ENCODE peak calls at places on chromosomes 13 and 19, in six cellular contexts. G is neural progenitor cell, R is heart left ventricle, K is fibroblast of pulmonary artery, D is AG10803, A is lower lobe of right lung. J is an unnamed sample.

GRCh38 chr13:111387945-111388600 is 67.6 kb downstream of the TEX29 start:
- DNase-seq in G (no peak), R (no peak), K (no peak), D (no peak), A (no peak), J (no peak)

GRCh38 chr19:29810504-29810871 is 1.3 kb upstream of the CCNE1 start:
- DNase-seq in G (no peak), R (peak), K (no peak), D (peak), A (peak), J (no peak)

GRCh38 chr19:31378404-31378803 is 29.2 kb upstream of the TSHZ3 start:
- DNase-seq in G (no peak), R (peak), K (peak), D (peak), A (no peak), J (no peak)

GRCh38 chr19:4066682-4067395 is at the start of gene ZBTB7A:
- DNase-seq in G (peak), R (peak), K (peak), D (peak), A (peak), J (peak)

GRCh38 chr13:100044936-100045335 is 44.0 kb upstream of the PCCA start:
- DNase-seq in G (no peak), R (no peak), K (no peak), D (no peak), A (no peak), J (no peak)

GRCh38 chr19:33311326-33311682 is 9.0 kb upstream of the CEBPA start:
- DNase-seq in G (no peak), R (no peak), K (no peak), D (no peak), A (peak), J (peak)

GRCh38 chr19:8655340-8655709 is 24.9 kb downstream of the NFILZ start:
- DNase-seq in G (no peak), R (no peak), K (no peak), D (no peak), A (no peak), J (no peak)

GRCh38 chr13:98129059-98129741 is 13.7 kb upstream of the FARP1 start:
- DNase-seq in G (no peak), R (no peak), K (peak), D (peak), A (no peak), J (no peak)

GRCh38 chr13:98853791-98854191 is 101.3 kb upstream of the SLC15A1 start:
- DNase-seq in G (no peak), R (no peak), K (peak), D (peak), A (no peak), J (no peak)

GRCh38 chr13:48813518-48813917 is 159.8 kb downstream of the CYSLTR2 start:
- DNase-seq in G (no peak), R (no peak), K (no peak), D (no peak), A (no peak), J (no peak)

GRCh38 chr19:15072930-15073647 is 8.9 kb upstream of the OR1I1 start:
- DNase-seq in G (peak), R (no peak), K (no peak), D (no peak), A (no peak), J (no peak)

GRCh38 chr13:97307544-97307881 is 85.4 kb downstream of the MBNL2 start:
- DNase-seq in G (no peak), R (no peak), K (no peak), D (no peak), A (no peak), J (no peak)

GRCh38 chr13:57286511-57287098 is 119.6 kb downstream of the PRR20E start:
- DNase-seq in G (peak), R (no peak), K (no peak), D (no peak), A (peak), J (peak)

GRCh38 chr19:18468517-18468916 is 30.6 kb upstream of the ISYNA1 start:
- DNase-seq in G (no peak), R (no peak), K (no peak), D (no peak), A (no peak), J (peak)

GRCh38 chr13:90414691-90415596 is 932.5 kb upstream of the MIR17HG start:
- DNase-seq in G (no peak), R (no peak), K (peak), D (peak), A (no peak), J (no peak)

DNA sequence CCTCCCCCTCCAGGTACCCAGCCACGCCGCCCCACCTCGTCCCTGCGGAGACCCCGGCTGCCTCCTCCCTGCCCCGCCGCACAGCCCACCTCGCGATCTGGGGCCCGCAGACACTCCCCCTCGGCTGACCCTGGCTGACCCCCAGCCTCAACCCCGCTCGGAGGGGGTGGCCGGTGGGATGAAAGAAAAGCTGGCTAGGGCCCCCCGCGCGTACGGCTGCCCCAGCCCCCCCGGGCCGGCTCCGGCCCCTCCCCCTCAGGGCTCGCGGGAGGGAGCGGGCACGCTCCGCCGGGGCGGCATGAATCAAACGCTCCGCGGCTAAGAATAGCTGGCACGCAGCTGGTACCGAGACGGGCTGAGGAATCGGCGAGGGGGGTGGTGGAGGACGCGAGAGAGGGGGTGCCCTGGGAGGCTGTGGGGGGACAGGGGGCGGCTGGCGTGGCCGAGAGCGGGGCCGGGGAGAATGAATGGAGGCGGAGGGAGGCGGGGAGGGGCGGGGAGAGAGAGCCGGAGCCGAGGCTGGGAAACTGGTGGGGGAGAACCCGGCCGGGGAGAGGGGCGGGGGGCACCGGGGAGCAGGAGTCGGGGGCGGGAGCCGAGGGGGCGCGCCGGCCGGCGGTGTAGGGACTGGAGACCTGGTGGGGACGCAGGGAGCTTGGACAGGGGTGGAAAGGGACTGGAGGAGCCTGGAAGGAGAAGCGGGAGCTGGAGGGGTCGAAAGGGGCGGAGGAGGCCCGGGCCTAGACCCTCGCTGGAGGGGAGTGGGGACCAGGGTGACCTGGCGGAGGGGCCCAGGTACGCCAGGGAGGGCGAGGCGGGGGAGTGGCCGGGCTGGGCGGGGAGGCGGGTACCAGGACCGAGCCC is 1.1 kb downstream of the SHANK1 start:
- DNase-seq in G (peak), R (no peak), K (no peak), D (no peak), A (no peak), J (no peak)
- H3K4me3 ChIP-seq in G (peak), R (peak), K (peak), D (peak), A (peak), J (no peak)

GRCh38 chr13:23506821-23507210 is 63.4 kb upstream of the TNFRSF19 start:
- DNase-seq in G (no peak), R (peak), K (peak), D (peak), A (no peak), J (no peak)

GRCh38 chr13:23512762-23513395 is 57.3 kb upstream of the TNFRSF19 start:
- DNase-seq in G (no peak), R (no peak), K (no peak), D (no peak), A (no peak), J (no peak)

GRCh38 chr13:23510979-23511735 is 59.1 kb upstream of the TNFRSF19 start:
- DNase-seq in G (peak), R (peak), K (peak), D (no peak), A (no peak), J (no peak)

GRCh38 chr13:23510544-23510916 is 59.7 kb upstream of the TNFRSF19 start:
- DNase-seq in G (no peak), R (no peak), K (peak), D (peak), A (no peak), J (no peak)

DNA sequence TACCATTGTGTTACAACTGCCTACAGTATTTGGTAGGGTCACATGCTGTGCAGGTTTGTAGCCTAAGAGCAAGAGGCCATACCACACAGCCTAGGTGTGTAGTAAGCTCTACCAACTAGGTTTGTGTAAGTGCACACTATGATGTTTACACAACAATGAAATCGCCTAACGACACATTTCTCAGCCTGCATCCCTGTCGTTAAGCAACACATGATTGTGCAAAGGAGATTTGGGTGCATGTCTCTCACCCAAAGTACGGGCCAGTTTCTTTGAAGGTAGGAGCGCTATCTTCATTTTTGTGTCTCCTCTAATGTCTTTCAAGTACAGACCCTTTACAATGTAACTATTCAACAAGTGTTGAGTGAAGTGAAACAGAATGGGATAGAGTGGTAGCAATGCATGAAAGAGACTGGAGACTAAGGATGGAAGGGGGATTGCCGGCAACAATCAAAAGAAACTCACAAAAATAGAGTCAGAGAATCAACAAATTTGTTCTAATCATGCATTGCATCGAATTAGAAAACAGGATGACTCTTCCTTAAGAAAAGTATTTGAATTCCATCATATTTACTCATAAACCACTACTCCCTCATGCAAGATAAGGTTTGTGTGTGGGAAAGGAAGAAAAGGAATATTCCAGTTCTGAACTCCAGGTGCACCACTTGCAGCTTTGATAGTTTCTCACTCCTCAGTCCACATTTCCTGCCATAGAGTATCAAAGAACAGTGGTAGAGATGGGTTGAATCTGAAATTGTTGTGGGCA is 60.2 kb upstream of the TNFRSF19 start:
- DNase-seq in G (no peak), R (no peak), K (peak), D (peak), A (no peak), J (no peak)
- TF ChIP-seq CTCF in G (no peak), R (no peak), K (no peak), D (no peak), A (no peak), J (no peak)

DNA sequence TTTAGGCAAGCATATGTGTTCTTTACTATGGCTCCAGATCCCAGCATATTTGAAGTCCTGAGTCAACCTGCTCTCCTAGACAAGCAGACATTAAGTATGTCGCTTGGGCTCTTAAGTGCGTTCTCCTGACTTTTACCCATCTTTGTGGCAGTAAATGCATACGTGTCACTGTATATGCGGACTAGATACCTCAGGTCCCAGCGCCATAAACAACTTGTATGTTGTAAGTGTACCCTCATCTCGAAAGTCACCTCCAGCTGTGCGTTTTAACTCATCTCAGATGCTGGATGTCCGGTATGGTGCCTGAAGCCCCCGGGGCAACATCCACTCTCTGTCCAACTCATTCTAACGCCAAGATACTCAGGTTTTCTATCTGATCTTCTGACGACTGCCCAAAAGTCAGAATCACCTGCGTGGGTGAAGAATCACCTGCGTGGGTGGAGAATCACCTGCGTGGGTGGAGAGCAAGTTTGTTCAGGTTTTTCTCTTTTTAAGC is 1.7 kb downstream of the PTOV1 start:
- DNase-seq in G (no peak), R (no peak), K (no peak), D (no peak), A (no peak), J (no peak)
- H3K4me3 ChIP-seq in G (peak), R (peak), K (peak), D (peak), A (peak), J (peak)

DNA sequence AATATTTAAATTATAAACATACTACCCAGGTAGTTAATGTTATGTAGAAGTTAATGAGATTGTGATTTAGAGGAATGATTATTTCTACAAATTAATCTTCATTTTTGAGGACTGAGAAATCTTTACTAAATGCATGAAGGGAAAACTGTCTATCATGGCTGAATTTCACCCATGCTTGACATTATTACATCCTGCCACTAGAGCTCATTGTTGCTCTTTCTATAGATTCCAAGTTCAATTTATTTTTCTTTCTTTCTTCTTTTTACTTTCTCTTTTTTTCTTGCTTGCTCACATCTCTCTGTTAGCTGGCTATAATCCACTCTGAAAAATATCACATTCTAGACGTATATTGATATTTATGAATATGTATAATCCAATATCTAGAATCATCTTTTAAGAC is 505.0 kb upstream of the KLHL1 start:
- DNase-seq in G (no peak), R (no peak), K (peak), D (no peak), A (no peak), J (no peak)
- TF ChIP-seq CTCF in G (peak), R (no peak), K (no peak), D (no peak), A (no peak), J (no peak)

GRCh38 chr19:46239193-46239767 is 9.7 kb downstream of the IGFL1 start:
- DNase-seq in G (no peak), R (no peak), K (no peak), D (no peak), A (no peak), J (no peak)
- H3K4me3 ChIP-seq in G (no peak), R (no peak), K (no peak), D (no peak), A (no peak), J (no peak)

GRCh38 chr19:50205681-50206138 is 2.3 kb downstream of the MYH14 start:
- DNase-seq in G (peak), R (no peak), K (no peak), D (no peak), A (peak), J (peak)
- TF ChIP-seq CTCF in G (no peak), R (no peak), K (no peak), D (no peak), A (peak), J (no peak)

GRCh38 chr19:44113784-44114390 is 688 bp downstream of the ZNF225 start:
- DNase-seq in G (peak), R (peak), K (no peak), D (no peak), A (no peak), J (no peak)
- H3K4me3 ChIP-seq in G (peak), R (peak), K (peak), D (peak), A (peak), J (peak)

GRCh38 chr13:31793246-31793645 is 53.9 kb downstream of the RXFP2 start:
- DNase-seq in G (no peak), R (no peak), K (no peak), D (peak), A (no peak), J (no peak)

GRCh38 chr13:31794452-31794851 is 55.1 kb downstream of the RXFP2 start:
- DNase-seq in G (no peak), R (no peak), K (peak), D (peak), A (no peak), J (no peak)

GRCh38 chr13:31798189-31798588 is 58.9 kb downstream of the RXFP2 start:
- DNase-seq in G (no peak), R (no peak), K (no peak), D (no peak), A (no peak), J (no peak)

GRCh38 chr13:31801088-31801487 is 61.8 kb downstream of the RXFP2 start:
- DNase-seq in G (no peak), R (no peak), K (no peak), D (no peak), A (no peak), J (no peak)

DNA sequence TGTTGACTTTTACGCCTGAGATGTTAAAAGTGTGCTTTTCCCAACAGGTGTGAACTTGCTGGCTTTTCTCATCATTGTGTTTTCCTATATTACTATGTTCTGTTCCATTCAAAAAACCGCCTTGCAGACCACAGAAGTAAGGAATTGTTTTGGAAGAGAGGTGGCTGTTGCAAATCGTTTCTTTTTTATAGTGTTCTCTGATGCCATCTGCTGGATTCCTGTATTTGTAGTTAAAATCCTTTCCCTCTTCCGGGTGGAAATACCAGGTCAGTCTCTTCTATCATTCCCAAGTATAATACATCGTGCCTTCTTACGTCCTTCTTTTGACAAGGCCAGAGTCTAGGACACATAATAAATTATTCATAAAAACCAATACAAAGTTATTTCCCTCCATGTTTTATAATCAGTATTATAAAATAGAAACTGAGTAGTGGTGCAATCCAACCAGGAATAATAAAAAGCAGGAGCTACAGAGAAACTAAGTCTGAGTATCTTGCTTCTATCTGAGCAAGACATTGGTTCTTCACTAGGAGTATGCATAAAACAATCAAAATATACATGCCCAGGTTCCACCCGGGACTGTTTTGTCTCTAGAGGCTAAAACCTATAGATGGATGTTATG is 57.9 kb downstream of the RXFP2 start:
- DNase-seq in G (peak), R (no peak), K (peak), D (peak), A (no peak), J (no peak)
- TF ChIP-seq CTCF in G (peak), R (peak), K (peak), D (peak), A (peak), J (peak)

GRCh38 chr19:5289060-5289990 is 51.3 kb downstream of the PTPRS start:
- DNase-seq in G (peak), R (no peak), K (no peak), D (no peak), A (no peak), J (no peak)

GRCh38 chr19:5292453-5292842 is 48.2 kb downstream of the PTPRS start:
- DNase-seq in G (no peak), R (no peak), K (no peak), D (peak), A (no peak), J (no peak)

GRCh38 chr19:5288347-5288739 is 52.3 kb downstream of the PTPRS start:
- DNase-seq in G (no peak), R (no peak), K (no peak), D (peak), A (no peak), J (no peak)

GRCh38 chr19:5291588-5292193 is 48.9 kb downstream of the PTPRS start:
- DNase-seq in G (no peak), R (no peak), K (no peak), D (no peak), A (no peak), J (no peak)

DNA sequence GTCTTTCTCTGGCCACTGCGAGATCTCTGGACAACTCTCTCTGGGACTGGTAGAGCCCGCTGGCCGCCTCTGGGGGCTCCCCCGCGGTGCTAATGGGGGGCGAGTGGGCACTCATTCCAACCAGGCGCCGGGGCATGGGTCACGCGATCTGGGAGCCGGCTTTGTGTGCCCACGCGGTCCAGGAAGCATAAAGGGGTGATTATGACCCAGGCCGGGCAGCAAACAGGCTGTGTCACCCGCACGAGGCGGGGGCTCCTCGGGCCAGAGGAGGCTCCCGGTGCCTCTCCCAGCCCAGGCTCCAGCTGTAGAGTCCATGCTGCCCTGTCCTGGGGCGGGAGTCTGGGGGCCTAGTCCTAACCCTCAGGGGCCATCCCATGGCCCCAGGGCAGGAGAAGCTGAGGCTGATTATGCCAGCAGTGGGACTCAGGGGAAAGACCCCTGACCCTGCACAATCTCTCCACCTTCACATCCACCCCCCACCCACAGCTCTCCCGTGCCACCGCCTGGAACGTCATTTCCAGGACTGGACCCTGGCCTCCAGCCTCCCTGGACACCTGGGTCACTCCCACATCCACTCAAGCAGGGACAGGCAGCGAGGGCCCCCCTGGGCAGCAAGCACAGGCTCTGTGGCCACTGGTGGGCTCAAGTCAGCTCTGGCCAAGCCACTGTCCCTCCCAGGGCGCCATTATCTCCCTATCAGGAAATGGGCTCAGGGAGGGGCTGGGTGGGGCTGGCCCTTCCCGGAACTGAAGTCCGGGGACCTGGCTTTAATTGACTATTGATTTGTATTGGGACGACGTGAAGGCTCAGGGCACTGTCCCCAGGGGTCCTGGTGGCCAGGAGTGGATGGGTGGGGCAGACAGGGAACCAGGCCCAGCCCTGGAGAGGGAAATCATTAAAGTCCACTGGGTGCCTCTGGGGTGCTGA is 50.0 kb downstream of the PTPRS start:
- DNase-seq in G (no peak), R (no peak), K (no peak), D (no peak), A (no peak), J (no peak)
- H3K4me3 ChIP-seq in G (no peak), R (no peak), K (no peak), D (peak), A (peak), J (no peak)